ENCODE peak calls at places on chromosomes 11 and 22, in seven cellular contexts. One of them, this sample, is unnamed.

GRCh38 chr22:37331811-37332536 is 49.7 kb downstream of the CYTH4 start:
- DNase-seq in upper lobe of right lung: no peak
- DNase-seq in heart left ventricle: no peak
- DNase-seq in aorta: no peak
- DNase-seq in heart right ventricle: no peak
- DNase-seq in CD4-positive, alpha-beta memory T cell: no peak
- DNase-seq in ascending aorta: no peak
- DNase-seq in this sample: no peak

GRCh38 chr11:3002346-3002745 is 10.2 kb upstream of the NAP1L4 start:
- DNase-seq in upper lobe of right lung: peak; percentile 27
- DNase-seq in heart left ventricle: no peak
- DNase-seq in aorta: peak; percentile 53
- DNase-seq in heart right ventricle: no peak
- DNase-seq in CD4-positive, alpha-beta memory T cell: no peak
- DNase-seq in ascending aorta: peak; percentile 34
- DNase-seq in this sample: no peak

GRCh38 chr11:119337581-119338317 is 2.9 kb downstream of the C1QTNF5 start:
- DNase-seq in upper lobe of right lung: peak; percentile 59
- DNase-seq in heart left ventricle: no peak
- DNase-seq in aorta: peak; percentile 68
- DNase-seq in heart right ventricle: no peak
- DNase-seq in CD4-positive, alpha-beta memory T cell: no peak
- DNase-seq in ascending aorta: no peak
- DNase-seq in this sample: no peak

GRCh38 chr11:3865388-3866193 is 10.1 kb downstream of the STIM1 start:
- DNase-seq in upper lobe of right lung: no peak
- DNase-seq in heart left ventricle: no peak
- DNase-seq in aorta: no peak
- DNase-seq in heart right ventricle: peak; percentile 16
- DNase-seq in CD4-positive, alpha-beta memory T cell: no peak
- DNase-seq in ascending aorta: no peak
- DNase-seq in this sample: no peak

GRCh38 chr11:32081129-32081641 is 9.7 kb upstream of the RCN1 start:
- DNase-seq in upper lobe of right lung: no peak
- DNase-seq in heart left ventricle: peak; percentile 23
- DNase-seq in aorta: no peak
- DNase-seq in heart right ventricle: no peak
- DNase-seq in CD4-positive, alpha-beta memory T cell: no peak
- DNase-seq in ascending aorta: no peak
- DNase-seq in this sample: no peak

GRCh38 chr11:43578346-43579170 is 102.0 kb upstream of the HSD17B12 start:
- DNase-seq in upper lobe of right lung: no peak
- DNase-seq in heart left ventricle: no peak
- DNase-seq in aorta: no peak
- DNase-seq in heart right ventricle: no peak
- DNase-seq in CD4-positive, alpha-beta memory T cell: no peak
- DNase-seq in ascending aorta: no peak
- DNase-seq in this sample: no peak

GRCh38 chr11:123306531-123306930 is 111.5 kb upstream of the CLMP start:
- DNase-seq in upper lobe of right lung: no peak
- DNase-seq in heart left ventricle: no peak
- DNase-seq in aorta: no peak
- DNase-seq in heart right ventricle: no peak
- DNase-seq in CD4-positive, alpha-beta memory T cell: no peak
- DNase-seq in ascending aorta: no peak
- DNase-seq in this sample: no peak

GRCh38 chr11:11580012-11580411 is 41.8 kb downstream of the GALNT18 start:
- DNase-seq in upper lobe of right lung: no peak
- DNase-seq in heart left ventricle: no peak
- DNase-seq in aorta: no peak
- DNase-seq in heart right ventricle: no peak
- DNase-seq in CD4-positive, alpha-beta memory T cell: no peak
- DNase-seq in ascending aorta: no peak
- DNase-seq in this sample: peak; percentile 28

GRCh38 chr11:47847892-47848635 is at the start of gene NUP160:
- DNase-seq in upper lobe of right lung: peak; percentile 95
- DNase-seq in heart left ventricle: peak; percentile 88
- DNase-seq in aorta: peak; percentile 95
- DNase-seq in heart right ventricle: peak; percentile 87
- DNase-seq in CD4-positive, alpha-beta memory T cell: peak; percentile 85
- DNase-seq in ascending aorta: peak; percentile 92
- DNase-seq in this sample: peak; percentile 81

GRCh38 chr22:36384766-36385400 is 2.9 kb downstream of the MYH9 start:
- DNase-seq in upper lobe of right lung: no peak
- DNase-seq in heart left ventricle: no peak
- DNase-seq in aorta: peak; percentile 75
- DNase-seq in heart right ventricle: no peak
- DNase-seq in CD4-positive, alpha-beta memory T cell: peak; percentile 85
- DNase-seq in ascending aorta: peak; percentile 76
- DNase-seq in this sample: no peak

GRCh38 chr11:10719616-10720015 is 26.1 kb upstream of the IRAG1 start:
- DNase-seq in upper lobe of right lung: no peak
- DNase-seq in heart left ventricle: no peak
- DNase-seq in aorta: no peak
- DNase-seq in heart right ventricle: no peak
- DNase-seq in CD4-positive, alpha-beta memory T cell: no peak
- DNase-seq in ascending aorta: no peak
- DNase-seq in this sample: no peak

GRCh38 chr22:38397189-38398097 is 57.6 kb downstream of the KCNJ4 start:
- DNase-seq in upper lobe of right lung: peak; percentile 83
- DNase-seq in heart left ventricle: peak; percentile 63
- DNase-seq in aorta: peak; percentile 83
- DNase-seq in heart right ventricle: peak; percentile 64
- DNase-seq in CD4-positive, alpha-beta memory T cell: peak; percentile 23
- DNase-seq in ascending aorta: no peak
- DNase-seq in this sample: no peak

DNA sequence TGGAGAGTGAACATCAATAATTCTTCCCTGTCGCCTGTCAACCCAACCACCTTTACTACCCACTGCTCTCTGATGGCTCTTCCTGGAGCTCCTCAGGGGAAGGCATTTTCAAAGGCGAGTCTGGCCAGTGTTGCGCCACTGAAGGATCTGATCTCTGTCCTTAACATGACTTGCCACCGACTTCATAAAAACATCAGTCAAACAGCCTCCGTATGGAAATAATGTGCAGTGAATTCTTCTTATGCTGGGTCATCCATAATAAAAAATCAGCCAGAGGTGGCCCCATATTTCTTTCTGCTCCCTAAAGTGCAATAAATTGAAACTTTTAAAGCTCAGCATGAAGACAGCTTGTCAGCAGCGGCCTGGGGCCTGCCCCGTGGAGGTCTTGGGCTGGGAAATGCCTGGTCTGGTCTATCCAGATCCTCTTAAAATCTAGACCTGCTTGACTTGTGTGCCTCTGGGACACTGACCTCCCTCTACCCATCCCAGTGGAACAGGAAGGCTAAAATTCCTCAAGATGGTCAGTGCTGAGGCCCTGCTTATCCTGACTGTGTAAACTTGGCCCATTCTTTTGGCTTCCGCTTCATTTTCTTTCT is 199.5 kb downstream of the MYO18B start:
- DNase-seq in upper lobe of right lung: no peak
- DNase-seq in heart left ventricle: no peak
- DNase-seq in aorta: no peak
- DNase-seq in heart right ventricle: no peak
- DNase-seq in CD4-positive, alpha-beta memory T cell: no peak
- DNase-seq in ascending aorta: no peak
- DNase-seq in this sample: no peak
- H3K36me3 ChIP-seq in upper lobe of right lung: no peaks in the 10 kb centered on the region
- H3K36me3 ChIP-seq in heart left ventricle: no peaks in the 10 kb centered on the region
- H3K36me3 ChIP-seq in aorta: peaks cover 2% of the 10 kb centered on the region
- H3K36me3 ChIP-seq in heart right ventricle: no peaks in the 10 kb centered on the region
- H3K36me3 ChIP-seq in CD4-positive, alpha-beta memory T cell: no peaks in the 10 kb centered on the region
- H3K36me3 ChIP-seq in ascending aorta: peaks cover 6% of the 10 kb centered on the region
- H3K36me3 ChIP-seq in this sample: peaks cover 32% of the 10 kb centered on the region

GRCh38 chr11:68581439-68581838 is 102.9 kb upstream of the GAL start:
- DNase-seq in upper lobe of right lung: peak; percentile 73
- DNase-seq in heart left ventricle: peak; percentile 53
- DNase-seq in aorta: no peak
- DNase-seq in heart right ventricle: peak; percentile 43
- DNase-seq in CD4-positive, alpha-beta memory T cell: no peak
- DNase-seq in ascending aorta: no peak
- DNase-seq in this sample: no peak

GRCh38 chr11:68582416-68583046 is 101.8 kb upstream of the GAL start:
- DNase-seq in upper lobe of right lung: no peak
- DNase-seq in heart left ventricle: peak; percentile 35
- DNase-seq in aorta: no peak
- DNase-seq in heart right ventricle: peak; percentile 26
- DNase-seq in CD4-positive, alpha-beta memory T cell: no peak
- DNase-seq in ascending aorta: no peak
- DNase-seq in this sample: no peak

GRCh38 chr11:68583047-68583446 is 101.3 kb upstream of the GAL start:
- DNase-seq in upper lobe of right lung: no peak
- DNase-seq in heart left ventricle: no peak
- DNase-seq in aorta: no peak
- DNase-seq in heart right ventricle: no peak
- DNase-seq in CD4-positive, alpha-beta memory T cell: no peak
- DNase-seq in ascending aorta: no peak
- DNase-seq in this sample: no peak

GRCh38 chr11:68584097-68584496 is 100.2 kb upstream of the GAL start:
- DNase-seq in upper lobe of right lung: no peak
- DNase-seq in heart left ventricle: peak; percentile 44
- DNase-seq in aorta: no peak
- DNase-seq in heart right ventricle: peak; percentile 46
- DNase-seq in CD4-positive, alpha-beta memory T cell: peak; percentile 40
- DNase-seq in ascending aorta: no peak
- DNase-seq in this sample: no peak

GRCh38 chr11:68581901-68582300 is 102.4 kb upstream of the GAL start:
- DNase-seq in upper lobe of right lung: no peak
- DNase-seq in heart left ventricle: no peak
- DNase-seq in aorta: no peak
- DNase-seq in heart right ventricle: no peak
- DNase-seq in CD4-positive, alpha-beta memory T cell: no peak
- DNase-seq in ascending aorta: no peak
- DNase-seq in this sample: no peak
- H3K36me3 ChIP-seq in upper lobe of right lung: peaks cover 51% of the 10 kb centered on the region
- H3K36me3 ChIP-seq in heart left ventricle: peaks cover 90% of the 10 kb centered on the region
- H3K36me3 ChIP-seq in aorta: no peaks in the 10 kb centered on the region
- H3K36me3 ChIP-seq in heart right ventricle: no peaks in the 10 kb centered on the region
- H3K36me3 ChIP-seq in CD4-positive, alpha-beta memory T cell: peaks cover 55% of the 10 kb centered on the region
- H3K36me3 ChIP-seq in ascending aorta: peaks cover 20% of the 10 kb centered on the region
- H3K36me3 ChIP-seq in this sample: peaks cover 32% of the 10 kb centered on the region

GRCh38 chr22:31578171-31578570 is 81.8 kb downstream of the SFI1 start:
- DNase-seq in upper lobe of right lung: no peak
- DNase-seq in heart left ventricle: no peak
- DNase-seq in aorta: no peak
- DNase-seq in heart right ventricle: no peak
- DNase-seq in CD4-positive, alpha-beta memory T cell: no peak
- DNase-seq in ascending aorta: no peak
- DNase-seq in this sample: no peak

GRCh38 chr22:31577711-31578110 is 81.4 kb downstream of the SFI1 start:
- DNase-seq in upper lobe of right lung: no peak
- DNase-seq in heart left ventricle: no peak
- DNase-seq in aorta: no peak
- DNase-seq in heart right ventricle: no peak
- DNase-seq in CD4-positive, alpha-beta memory T cell: no peak
- DNase-seq in ascending aorta: no peak
- DNase-seq in this sample: no peak

GRCh38 chr22:31583861-31584485 is 78.0 kb downstream of the PISD start:
- DNase-seq in upper lobe of right lung: no peak
- DNase-seq in heart left ventricle: no peak
- DNase-seq in aorta: no peak
- DNase-seq in heart right ventricle: no peak
- DNase-seq in CD4-positive, alpha-beta memory T cell: no peak
- DNase-seq in ascending aorta: no peak
- DNase-seq in this sample: no peak

GRCh38 chr22:31575190-31575589 is 78.9 kb downstream of the SFI1 start:
- DNase-seq in upper lobe of right lung: no peak
- DNase-seq in heart left ventricle: no peak
- DNase-seq in aorta: no peak
- DNase-seq in heart right ventricle: no peak
- DNase-seq in CD4-positive, alpha-beta memory T cell: no peak
- DNase-seq in ascending aorta: no peak
- DNase-seq in this sample: no peak

DNA sequence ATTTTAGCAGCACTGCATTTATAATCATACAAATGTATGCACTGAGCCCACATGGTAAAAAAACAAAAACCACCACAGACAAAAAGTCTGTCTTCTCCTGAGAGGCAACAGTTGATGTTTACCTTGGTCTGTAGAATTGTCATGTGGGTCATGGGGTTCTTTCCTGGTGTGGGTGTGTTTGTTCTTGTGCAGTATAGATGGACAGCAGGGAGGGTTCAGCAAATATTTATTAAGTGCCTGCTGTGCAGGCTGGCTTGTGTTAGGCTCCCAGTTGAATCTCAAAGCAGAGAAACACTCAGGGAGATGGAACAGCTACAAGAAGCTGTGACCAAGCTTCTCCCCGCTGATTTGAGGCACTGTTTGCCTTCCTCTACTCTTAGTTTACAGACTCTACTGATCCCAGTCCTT is 82.2 kb downstream of the PISD start:
- DNase-seq in upper lobe of right lung: no peak
- DNase-seq in heart left ventricle: no peak
- DNase-seq in aorta: no peak
- DNase-seq in heart right ventricle: no peak
- DNase-seq in CD4-positive, alpha-beta memory T cell: no peak
- DNase-seq in ascending aorta: no peak
- DNase-seq in this sample: no peak
- H3K36me3 ChIP-seq in upper lobe of right lung: peaks cover 13% of the 10 kb centered on the region
- H3K36me3 ChIP-seq in heart left ventricle: peaks cover 59% of the 10 kb centered on the region
- H3K36me3 ChIP-seq in aorta: no peaks in the 10 kb centered on the region
- H3K36me3 ChIP-seq in heart right ventricle: no peaks in the 10 kb centered on the region
- H3K36me3 ChIP-seq in CD4-positive, alpha-beta memory T cell: peaks cover 30% of the 10 kb centered on the region
- H3K36me3 ChIP-seq in ascending aorta: peaks cover 12% of the 10 kb centered on the region
- H3K36me3 ChIP-seq in this sample: no peaks in the 10 kb centered on the region

GRCh38 chr22:20094158-20094807 is 14.2 kb downstream of the DGCR8 start:
- DNase-seq in upper lobe of right lung: peak; percentile 46
- DNase-seq in heart left ventricle: no peak
- DNase-seq in aorta: peak; percentile 61
- DNase-seq in heart right ventricle: no peak
- DNase-seq in CD4-positive, alpha-beta memory T cell: no peak
- DNase-seq in ascending aorta: no peak
- DNase-seq in this sample: no peak

GRCh38 chr22:20095521-20095920 is 15.5 kb downstream of the DGCR8 start:
- DNase-seq in upper lobe of right lung: no peak
- DNase-seq in heart left ventricle: no peak
- DNase-seq in aorta: no peak
- DNase-seq in heart right ventricle: no peak
- DNase-seq in CD4-positive, alpha-beta memory T cell: no peak
- DNase-seq in ascending aorta: no peak
- DNase-seq in this sample: no peak

GRCh38 chr22:20091690-20092476 is 11.8 kb downstream of the DGCR8 start:
- DNase-seq in upper lobe of right lung: no peak
- DNase-seq in heart left ventricle: no peak
- DNase-seq in aorta: peak; percentile 23
- DNase-seq in heart right ventricle: no peak
- DNase-seq in CD4-positive, alpha-beta memory T cell: no peak
- DNase-seq in ascending aorta: no peak
- DNase-seq in this sample: no peak

GRCh38 chr22:20092477-20092854 is 12.4 kb downstream of the DGCR8 start:
- DNase-seq in upper lobe of right lung: no peak
- DNase-seq in heart left ventricle: no peak
- DNase-seq in aorta: peak; percentile 48
- DNase-seq in heart right ventricle: no peak
- DNase-seq in CD4-positive, alpha-beta memory T cell: no peak
- DNase-seq in ascending aorta: no peak
- DNase-seq in this sample: no peak

DNA sequence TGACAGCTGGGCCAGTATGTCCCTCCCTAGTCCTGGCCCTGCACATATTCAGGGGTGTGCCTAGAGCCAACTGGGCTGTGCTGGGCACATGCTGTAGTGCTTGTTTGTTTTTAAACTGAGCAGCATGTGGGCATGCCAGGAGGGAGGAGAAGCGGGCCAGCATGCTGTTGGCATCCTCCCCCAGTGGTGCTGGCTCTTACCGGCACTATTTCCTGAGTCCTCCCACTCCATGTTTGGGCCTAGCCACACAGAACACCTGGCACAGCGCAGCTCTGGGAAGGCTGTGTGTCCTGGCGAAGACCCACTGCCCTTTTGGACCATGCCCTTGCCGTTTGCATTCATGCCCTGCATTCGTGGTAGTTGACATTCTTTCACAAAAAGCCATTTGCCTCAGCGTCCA is 13.4 kb downstream of the DGCR8 start:
- DNase-seq in upper lobe of right lung: peak; percentile 28
- DNase-seq in heart left ventricle: peak; percentile 73
- DNase-seq in aorta: peak; percentile 68
- DNase-seq in heart right ventricle: peak; percentile 77
- DNase-seq in CD4-positive, alpha-beta memory T cell: no peak
- DNase-seq in ascending aorta: peak; percentile 80
- DNase-seq in this sample: no peak
- H3K36me3 ChIP-seq in upper lobe of right lung: peaks cover 99% of the 10 kb centered on the region
- H3K36me3 ChIP-seq in heart left ventricle: peaks cover 100% of the 10 kb centered on the region
- H3K36me3 ChIP-seq in aorta: no peaks in the 10 kb centered on the region
- H3K36me3 ChIP-seq in heart right ventricle: peaks cover 14% of the 10 kb centered on the region
- H3K36me3 ChIP-seq in CD4-positive, alpha-beta memory T cell: peaks cover 82% of the 10 kb centered on the region
- H3K36me3 ChIP-seq in ascending aorta: peaks cover 72% of the 10 kb centered on the region
- H3K36me3 ChIP-seq in this sample: peaks cover 99% of the 10 kb centered on the region

This sample was measured in right atrium auricular region.